ENCODE peak calls at places on chromosomes 4 and X, in five cellular contexts. T is AG08395; K is GM03348; Q is stimulated activated naive CD4-positive, alpha-beta T cell; A is CD4-positive, alpha-beta T cell. G is an unnamed sample.
A peak's percentile ranks its signal among the peaks of the same experiment; 100 is the strongest.

GRCh38 chr4:153138736-153139135 is 65.5 kb upstream of the TRIM2 start:
- DNase-seq in A (no peak), T (no peak), K (no peak), Q (no peak), G (no peak)

GRCh38 chr4:7744131-7744804 is 195.4 kb downstream of the AFAP1 start:
- DNase-seq in Q (no peak), A (no peak), T (no peak), K (no peak), G (no peak)

GRCh38 chrX:102712216-102712966 is at the start of gene GPRASP2:
- DNase-seq in K (peak; percentile 52), T (peak; percentile 19), Q (no peak), A (no peak), G (peak; percentile 16)

GRCh38 chr4:171582961-171583581 is 230.1 kb upstream of the GALNTL6 start:
- DNase-seq in A (no peak), K (no peak), Q (no peak), T (no peak), G (no peak)

GRCh38 chr4:18980516-18981233 is 959.1 kb upstream of the LCORL start:
- DNase-seq in Q (no peak), T (no peak), K (no peak), A (no peak), G (no peak)

GRCh38 chr4:150007512-150007911 is 70.7 kb upstream of the DCLK2 start:
- DNase-seq in Q (no peak), K (peak; percentile 58), A (no peak), T (peak; percentile 74), G (no peak)

GRCh38 chr4:90542216-90542615 is 415.0 kb downstream of the CCSER1 start:
- DNase-seq in K (no peak), A (no peak), T (no peak), Q (no peak), G (peak; percentile 48)

GRCh38 chr4:6074723-6075122 is 56.5 kb upstream of the C4orf50 start:
- DNase-seq in Q (no peak), A (no peak), T (no peak), K (no peak), G (no peak)

GRCh38 chr4:101201421-101201820 is 145.9 kb downstream of the PPP3CA start:
- DNase-seq in K (no peak), T (no peak), A (no peak), Q (no peak), G (no peak)

GRCh38 chrX:68833448-68833805 is 4.6 kb downstream of the EFNB1 start:
- DNase-seq in K (no peak), Q (no peak), A (no peak), T (no peak), G (no peak)

GRCh38 chrX:17415242-17415815 is 40.3 kb downstream of the NHS start:
- DNase-seq in K (peak; percentile 4), Q (no peak), A (no peak), T (no peak), G (no peak)

GRCh38 chrX:150643271-150643670 is 49.9 kb upstream of the MTMR1 start:
- DNase-seq in T (no peak), A (no peak), Q (no peak), K (no peak), G (no peak)

GRCh38 chr4:804804-805203 is 21.1 kb downstream of the CPLX1 start:
- DNase-seq in T (no peak), K (no peak), Q (no peak), A (no peak), G (no peak)

GRCh38 chr4:107808572-107808971 is 16.2 kb upstream of the SGMS2 start:
- DNase-seq in T (no peak), K (no peak), A (no peak), Q (no peak), G (no peak)

GRCh38 chr4:144355809-144356757 is 215.6 kb upstream of the GYPA start:
- DNase-seq in A (no peak), T (peak; percentile 54), Q (no peak), K (peak; percentile 62), G (no peak)

GRCh38 chr4:82630079-82630478 is 68.3 kb upstream of the TMEM150C start:
- DNase-seq in T (no peak), A (no peak), Q (no peak), K (no peak), G (no peak)

GRCh38 chrX:134377537-134377936 is 82.4 kb upstream of the HPRT1 start:
- DNase-seq in T (no peak), A (no peak), K (peak; percentile 14), Q (no peak), G (no peak)

GRCh38 chrX:9537781-9538180 is 72.9 kb downstream of the TBL1X start:
- DNase-seq in A (no peak), Q (no peak), K (no peak), T (no peak), G (no peak)

GRCh38 chr4:98648602-98649001 is 9.8 kb downstream of the TSPAN5 start:
- DNase-seq in A (no peak), Q (no peak), T (no peak), K (no peak), G (no peak)

GRCh38 chr4:165288639-165289428 is 38.6 kb upstream of the MSMO1 start:
- DNase-seq in Q (no peak), K (peak; percentile 61), A (no peak), T (peak; percentile 25), G (no peak)

GRCh38 chr4:98467627-98468072 is 190.8 kb downstream of the TSPAN5 start:
- DNase-seq in Q (peak; percentile 46), T (peak; percentile 77), K (peak; percentile 85), A (peak; percentile 59), G (peak; percentile 78)

GRCh38 chr4:157012781-157013180 is 41.2 kb upstream of the PDGFC start:
- DNase-seq in K (no peak), T (peak; percentile 14), Q (no peak), A (no peak), G (no peak)

GRCh38 chr4:183164963-183165362 is 65.9 kb downstream of the WWC2 start:
- DNase-seq in A (no peak), T (no peak), Q (no peak), K (peak; percentile 18), G (no peak)

GRCh38 chrX:13482764-13483552 is 86.4 kb upstream of the EGFL6 start:
- DNase-seq in K (no peak), Q (no peak), A (no peak), T (no peak), G (no peak)

GRCh38 chrX:55135171-55135570 is 46.4 kb downstream of the PAGE2 start:
- DNase-seq in A (peak; percentile 18), T (peak; percentile 28), Q (peak; percentile 6), K (peak; percentile 13), G (peak; percentile 11)

GRCh38 chr4:86718152-86718551 is 124.0 kb downstream of the PTPN13 start:
- DNase-seq in K (no peak), Q (no peak), T (no peak), A (no peak), G (no peak)

GRCh38 chrX:56790778-56791177 is 61.7 kb downstream of the NBDY start:
- DNase-seq in K (no peak), T (no peak), Q (no peak), A (no peak), G (no peak)

GRCh38 chr4:148229798-148230197 is 212.4 kb downstream of the NR3C2 start:
- DNase-seq in A (no peak), T (no peak), K (no peak), Q (no peak), G (no peak)

GRCh38 chrX:70044541-70045245 is 5.0 kb downstream of the AWAT2 start:
- DNase-seq in K (peak; percentile 31), Q (no peak), A (no peak), T (peak; percentile 37), G (no peak)

GRCh38 chr4:47930971-47931804 is 16.8 kb upstream of the NFXL1 start:
- DNase-seq in Q (no peak), K (peak; percentile 24), T (peak; percentile 17), A (no peak), G (no peak)

GRCh38 chr4:122584517-122584916 is 36.3 kb downstream of the IL21 start:
- DNase-seq in K (peak; percentile 76), Q (no peak), T (peak; percentile 82), A (no peak), G (no peak)

GRCh38 chrX:40300286-40300890 is 202.6 kb upstream of the BCOR start:
- DNase-seq in T (no peak), A (no peak), Q (no peak), K (no peak), G (no peak)

GRCh38 chr4:89196745-89197144 is 85.4 kb downstream of the TIGD2 start:
- DNase-seq in T (no peak), K (no peak), Q (no peak), A (no peak), G (no peak)

GRCh38 chrX:1555370-1555769 is 18.4 kb upstream of the P2RY8 start:
- DNase-seq in T (no peak), Q (no peak), K (no peak), A (no peak), G (no peak)

GRCh38 chrX:96372313-96373046 is 312.2 kb upstream of the DIAPH2 start:
- DNase-seq in T (peak; percentile 64), Q (no peak), K (peak; percentile 50), A (no peak), G (no peak)

GRCh38 chrX:151711154-151711553 is 4.7 kb upstream of the FATE1 start:
- DNase-seq in A (no peak), T (no peak), K (no peak), Q (no peak), G (no peak)

G was measured in NCI-H345.